ENCODE peak calls at places on chromosome 11, in five cellular contexts. J is IMR-90; A is cardiac muscle cell; T is naive thymus-derived CD4-positive, alpha-beta T cell; K is lower lobe of right lung. C is an unnamed sample.

GRCh38 chr11:2380807-2381350 is 3.8 kb downstream of the CD81 start:
- DNase-seq in A (peak; percentile 79), K (peak; percentile 93), T (no peak), J (no peak), C (no peak)

GRCh38 chr11:4032097-4032496 is 62.5 kb upstream of the RRM1 start:
- DNase-seq in J (no peak), T (no peak), K (peak; percentile 55), A (no peak), C (no peak)

GRCh38 chr11:112785104-112785503 is 176.1 kb upstream of the NCAM1 start:
- DNase-seq in J (no peak), K (no peak), A (peak; percentile 86), T (no peak), C (no peak)

GRCh38 chr11:112526699-112527410 is 266.2 kb upstream of the PLET1 start:
- DNase-seq in J (no peak), K (no peak), T (no peak), A (peak; percentile 11), C (no peak)

GRCh38 chr11:7536102-7536501 is 22.3 kb downstream of the PPFIBP2 start:
- DNase-seq in T (no peak), K (no peak), A (no peak), J (no peak), C (no peak)

GRCh38 chr11:83054001-83054400 is 17.7 kb downstream of the RAB30 start:
- DNase-seq in J (no peak), A (no peak), T (no peak), K (no peak), C (no peak)

GRCh38 chr11:79396674-79397073 is 44.2 kb downstream of the TENM4 start:
- DNase-seq in T (no peak), A (no peak), J (peak; percentile 23), K (no peak), C (no peak)

GRCh38 chr11:83007909-83008580 is 63.7 kb downstream of the RAB30 start:
- DNase-seq in J (peak; percentile 24), A (peak; percentile 56), K (peak; percentile 55), T (no peak), C (peak; percentile 19)

GRCh38 chr11:13983081-13983751 is 20.7 kb downstream of the SPON1 start:
- DNase-seq in A (no peak), K (no peak), J (peak; percentile 64), T (no peak), C (no peak)

GRCh38 chr11:80873309-80873999 is 1432.6 kb upstream of the TENM4 start:
- DNase-seq in A (peak; percentile 53), K (no peak), T (no peak), J (no peak), C (no peak)

GRCh38 chr11:68312780-68313573 is 586 bp downstream of the LRP5 start:
- DNase-seq in A (no peak), J (no peak), T (no peak), K (no peak), C (peak; percentile 39)

GRCh38 chr11:111718436-111719325 is 47.5 kb downstream of the PPP2R1B start:
- DNase-seq in T (no peak), J (peak; percentile 91), A (peak; percentile 52), K (no peak), C (peak; percentile 89)

GRCh38 chr11:31397239-31397834 is 27.7 kb downstream of the DNAJC24 start:
- DNase-seq in K (no peak), A (peak; percentile 38), J (peak; percentile 22), T (peak; percentile 35), C (peak; percentile 19)

GRCh38 chr11:16924826-16925494 is 89.3 kb downstream of the PLEKHA7 start:
- DNase-seq in A (peak; percentile 68), T (no peak), J (no peak), K (peak; percentile 73), C (peak; percentile 33)

GRCh38 chr11:114762437-114762836 is 84.1 kb downstream of the NXPE2 start:
- DNase-seq in T (no peak), K (peak; percentile 58), A (peak; percentile 75), J (peak; percentile 54), C (peak; percentile 18)

GRCh38 chr11:133163463-133164419 is 368.6 kb downstream of the OPCML start:
- DNase-seq in J (peak; percentile 20), A (peak; percentile 61), T (no peak), K (no peak), C (peak; percentile 23)

GRCh38 chr11:57399928-57400578 is 9.6 kb upstream of the PRG2 start:
- DNase-seq in A (no peak), J (no peak), K (no peak), T (no peak), C (no peak)

GRCh38 chr11:20050551-20051333 is 109.5 kb downstream of the DBX1 start:
- DNase-seq in J (no peak), T (no peak), A (no peak), K (no peak), C (peak; percentile 13)

GRCh38 chr11:124482362-124483147 is 37.1 kb upstream of the OR8B8 start:
- DNase-seq in K (no peak), A (peak; percentile 57), J (peak; percentile 28), T (no peak), C (no peak)

GRCh38 chr11:131675489-131675888 is 305.1 kb downstream of the NTM start:
- DNase-seq in A (peak; percentile 34), T (no peak), K (no peak), J (peak; percentile 63), C (no peak)

GRCh38 chr11:95821640-95822039 is 31.3 kb downstream of the CEP57 start:
- DNase-seq in A (peak; percentile 55), J (peak; percentile 77), K (no peak), T (no peak), C (no peak)

GRCh38 chr11:96741068-96741467 is 351.3 kb downstream of the JRKL start:
- DNase-seq in J (peak; percentile 22), T (no peak), A (peak; percentile 47), K (no peak), C (no peak)

GRCh38 chr11:73326929-73327811 is 19.1 kb downstream of the ARHGEF17 start:
- DNase-seq in A (peak; percentile 38), T (no peak), K (no peak), J (peak; percentile 82), C (no peak)
- H3K4me1 ChIP-seq in A (peaks cover 71% of the 10 kb centered on the region), T (no peaks in the 10 kb centered on the region), K (peaks cover 70% of the 10 kb centered on the region), J (peaks cover 69% of the 10 kb centered on the region), C (peaks cover 19% of the 10 kb centered on the region)

DNA sequence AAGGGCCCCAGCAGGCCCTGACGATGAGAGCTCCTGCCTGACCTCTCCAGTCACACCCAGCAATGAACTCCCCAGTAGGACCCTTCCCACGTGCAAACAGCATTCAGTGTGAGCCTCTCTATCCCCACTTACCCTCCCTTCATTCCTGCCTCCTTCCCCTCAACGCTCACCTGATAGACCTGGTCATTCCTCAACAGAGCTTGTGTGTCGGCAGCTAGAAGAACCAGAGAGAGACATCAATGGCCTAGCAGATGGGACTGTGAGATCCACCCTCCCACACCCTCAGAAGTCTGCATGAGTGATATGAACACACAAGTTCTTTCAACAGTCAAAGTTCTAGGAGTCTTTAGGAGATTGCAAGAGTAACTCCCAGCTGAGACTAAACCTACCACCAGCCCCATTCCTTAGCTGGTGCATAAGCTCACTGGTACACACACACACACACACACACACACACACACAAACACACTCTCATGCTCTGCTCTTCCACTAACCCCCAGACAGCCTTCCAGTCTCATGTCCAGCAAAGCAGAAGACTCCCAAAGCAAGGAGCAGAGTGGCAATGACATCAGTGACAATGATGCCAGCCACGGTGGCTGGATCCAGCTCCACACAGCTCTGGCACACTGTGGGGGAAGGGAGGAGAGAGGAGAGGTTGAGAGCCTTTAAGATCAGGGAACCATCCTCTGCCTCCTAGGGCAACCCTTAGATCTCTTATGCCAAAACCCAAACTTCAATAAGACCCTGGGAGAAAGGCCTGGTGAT is 3.0 kb downstream of the CD3D start:
- DNase-seq in T (no peak), A (no peak), K (no peak), J (no peak), C (no peak)
- H3K4me1 ChIP-seq in T (peaks cover 46% of the 10 kb centered on the region), A (no peaks in the 10 kb centered on the region), K (no peaks in the 10 kb centered on the region), J (no peaks in the 10 kb centered on the region), C (no peaks in the 10 kb centered on the region)

GRCh38 chr11:117000039-117000740 is 98.0 kb downstream of the SIK3 start:
- DNase-seq in A (no peak), T (no peak), K (no peak), J (no peak), C (no peak)
- H3K4me1 ChIP-seq in A (peaks cover 8% of the 10 kb centered on the region), T (no peaks in the 10 kb centered on the region), K (peaks cover 39% of the 10 kb centered on the region), J (no peaks in the 10 kb centered on the region), C (no peaks in the 10 kb centered on the region)

GRCh38 chr11:102186836-102187235 is 76.6 kb downstream of the YAP1 start:
- DNase-seq in T (no peak), K (no peak), A (peak; percentile 34), J (no peak), C (no peak)
- H3K4me1 ChIP-seq in T (no peaks in the 10 kb centered on the region), K (peaks cover 8% of the 10 kb centered on the region), A (peaks cover 61% of the 10 kb centered on the region), J (peaks cover 15% of the 10 kb centered on the region), C (peaks cover 14% of the 10 kb centered on the region)

GRCh38 chr11:118396097-118396501 is 5.3 kb upstream of the ATP5MG start:
- DNase-seq in T (no peak), K (no peak), A (no peak), J (no peak), C (no peak)

GRCh38 chr11:118401880-118402590 is 629 bp downstream of the ATP5MG start:
- DNase-seq in J (peak; percentile 92), T (no peak), K (no peak), A (peak; percentile 94), C (no peak)

GRCh38 chr11:118397448-118397847 is 4.0 kb upstream of the ATP5MG start:
- DNase-seq in T (no peak), A (no peak), J (no peak), K (no peak), C (no peak)

GRCh38 chr11:118398797-118399564 is 2.4 kb upstream of the ATP5MG start:
- DNase-seq in A (peak; percentile 59), K (no peak), T (peak; percentile 83), J (peak; percentile 26), C (no peak)

GRCh38 chr11:118401151-118401879 is at the start of gene ATP5MG:
- DNase-seq in J (peak; percentile 86), A (peak; percentile 94), K (peak; percentile 94), T (peak; percentile 95), C (peak; percentile 81)
- H3K4me1 ChIP-seq in J (peaks cover 4% of the 10 kb centered on the region), A (peaks cover 7% of the 10 kb centered on the region), K (peaks cover 39% of the 10 kb centered on the region), T (peaks cover 37% of the 10 kb centered on the region), C (peaks cover 5% of the 10 kb centered on the region)

DNA sequence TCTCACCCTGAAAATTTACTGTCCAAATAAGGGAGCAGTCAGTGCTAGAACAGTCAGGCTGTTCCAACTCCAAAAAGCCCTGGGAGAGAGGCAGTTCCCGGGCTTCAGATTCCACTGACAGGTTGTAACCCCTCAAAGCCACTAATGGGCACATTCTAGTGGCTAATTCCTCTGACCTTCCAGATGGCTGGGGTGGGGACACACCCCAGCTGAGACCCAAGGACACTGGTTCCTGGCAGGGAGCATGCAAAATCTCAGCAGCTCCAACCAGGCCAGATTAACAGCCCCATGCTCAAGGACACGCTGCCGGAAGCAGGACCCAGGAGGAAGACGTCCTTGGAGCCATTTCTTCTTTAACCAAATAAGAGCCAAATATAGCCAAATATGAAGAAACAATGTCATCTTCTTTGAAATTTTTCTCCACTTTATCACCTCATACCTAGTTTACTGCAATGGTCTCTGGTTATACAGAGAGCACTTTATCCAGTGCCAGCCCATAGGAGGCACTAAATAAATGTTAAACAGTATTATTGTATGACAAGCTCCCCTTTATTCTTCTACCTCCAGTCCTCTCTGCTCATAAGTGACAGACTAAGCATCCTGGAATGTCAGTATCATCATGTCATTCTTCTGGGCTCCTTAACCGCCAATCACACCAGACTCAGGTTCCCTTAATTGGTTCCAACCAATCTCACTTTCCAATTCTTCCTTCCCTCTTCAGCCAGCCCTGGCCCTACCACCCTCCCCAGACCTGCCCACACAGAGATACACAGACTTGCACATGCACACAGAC is 92.9 kb downstream of the RPL27A start:
- DNase-seq in K (no peak), A (no peak), J (no peak), T (no peak), C (no peak)
- H3K4me1 ChIP-seq in K (peaks cover 23% of the 10 kb centered on the region), A (peaks cover 14% of the 10 kb centered on the region), J (peaks cover 39% of the 10 kb centered on the region), T (no peaks in the 10 kb centered on the region), C (peaks cover 2% of the 10 kb centered on the region)